ENCODE peak calls at places on chromosomes 5 and 9, in ten cellular contexts. One of them, this sample, is unnamed.

GRCh38 chr5:153883829-153884228 is 154.9 kb downstream of the FAM114A2 start:
- DNase-seq in adrenal gland: no peak
- DNase-seq in body of pancreas: no peak
- DNase-seq in right lobe of liver: no peak
- DNase-seq in esophagus muscularis mucosa: peak; percentile 70
- DNase-seq in stomach: no peak
- DNase-seq in ovary: no peak
- DNase-seq in A549: no peak
- DNase-seq in IMR-90: peak; percentile 73
- DNase-seq in uterus: no peak
- DNase-seq in this sample: no peak

GRCh38 chr5:5623397-5623796 is 200.9 kb downstream of the ICE1 start:
- DNase-seq in ovary: no peak
- DNase-seq in adrenal gland: no peak
- DNase-seq in body of pancreas: no peak
- DNase-seq in right lobe of liver: no peak
- DNase-seq in esophagus muscularis mucosa: peak; percentile 79
- DNase-seq in uterus: no peak
- DNase-seq in A549: no peak
- DNase-seq in IMR-90: no peak
- DNase-seq in stomach: no peak
- DNase-seq in this sample: no peak

GRCh38 chr5:151298465-151298864 is 5.1 kb downstream of the SLC36A3 start:
- DNase-seq in adrenal gland: no peak
- DNase-seq in uterus: no peak
- DNase-seq in ovary: no peak
- DNase-seq in esophagus muscularis mucosa: no peak
- DNase-seq in IMR-90: no peak
- DNase-seq in stomach: no peak
- DNase-seq in body of pancreas: no peak
- DNase-seq in A549: no peak
- DNase-seq in right lobe of liver: no peak
- DNase-seq in this sample: no peak

GRCh38 chr9:18861599-18862546 is 171.1 kb downstream of the SAXO1 start:
- DNase-seq in ovary: peak; percentile 57
- DNase-seq in A549: no peak
- DNase-seq in body of pancreas: peak; percentile 10
- DNase-seq in stomach: no peak
- DNase-seq in IMR-90: peak; percentile 44
- DNase-seq in adrenal gland: peak; percentile 26
- DNase-seq in esophagus muscularis mucosa: no peak
- DNase-seq in uterus: peak; percentile 69
- DNase-seq in right lobe of liver: no peak
- DNase-seq in this sample: no peak

GRCh38 chr5:161094411-161094810 is 242.4 kb upstream of the ATP10B start:
- DNase-seq in body of pancreas: no peak
- DNase-seq in ovary: no peak
- DNase-seq in IMR-90: peak; percentile 3
- DNase-seq in stomach: no peak
- DNase-seq in adrenal gland: no peak
- DNase-seq in uterus: no peak
- DNase-seq in esophagus muscularis mucosa: no peak
- DNase-seq in right lobe of liver: no peak
- DNase-seq in A549: no peak
- DNase-seq in this sample: no peak

GRCh38 chr9:112790231-112790774 is 39.7 kb downstream of the SNX30 start:
- DNase-seq in stomach: no peak
- DNase-seq in esophagus muscularis mucosa: no peak
- DNase-seq in adrenal gland: peak; percentile 27
- DNase-seq in body of pancreas: no peak
- DNase-seq in right lobe of liver: no peak
- DNase-seq in uterus: peak; percentile 28
- DNase-seq in ovary: no peak
- DNase-seq in IMR-90: no peak
- DNase-seq in A549: no peak
- DNase-seq in this sample: no peak

GRCh38 chr9:136327313-136327971 is at the start of gene GPSM1:
- DNase-seq in body of pancreas: peak; percentile 51
- DNase-seq in uterus: peak; percentile 65
- DNase-seq in ovary: peak; percentile 77
- DNase-seq in right lobe of liver: no peak
- DNase-seq in adrenal gland: peak; percentile 60
- DNase-seq in stomach: no peak
- DNase-seq in esophagus muscularis mucosa: no peak
- DNase-seq in IMR-90: peak; percentile 58
- DNase-seq in A549: peak; percentile 52
- DNase-seq in this sample: no peak

GRCh38 chr5:1341863-1342262 is 3.0 kb downstream of the CLPTM1L start:
- DNase-seq in A549: no peak
- DNase-seq in uterus: no peak
- DNase-seq in adrenal gland: no peak
- DNase-seq in ovary: no peak
- DNase-seq in esophagus muscularis mucosa: no peak
- DNase-seq in IMR-90: no peak
- DNase-seq in stomach: no peak
- DNase-seq in right lobe of liver: no peak
- DNase-seq in body of pancreas: no peak
- DNase-seq in this sample: peak; percentile 11

GRCh38 chr5:107539726-107540330 is 130.9 kb downstream of the EFNA5 start:
- DNase-seq in ovary: no peak
- DNase-seq in esophagus muscularis mucosa: no peak
- DNase-seq in right lobe of liver: no peak
- DNase-seq in A549: no peak
- DNase-seq in stomach: no peak
- DNase-seq in uterus: no peak
- DNase-seq in IMR-90: no peak
- DNase-seq in body of pancreas: no peak
- DNase-seq in adrenal gland: no peak
- DNase-seq in this sample: no peak

GRCh38 chr5:10503997-10504761 is 59.7 kb upstream of the ANKRD33B start:
- DNase-seq in IMR-90: peak; percentile 20
- DNase-seq in A549: no peak
- DNase-seq in body of pancreas: peak; percentile 36
- DNase-seq in stomach: no peak
- DNase-seq in right lobe of liver: no peak
- DNase-seq in esophagus muscularis mucosa: no peak
- DNase-seq in adrenal gland: peak; percentile 22
- DNase-seq in ovary: no peak
- DNase-seq in uterus: no peak
- DNase-seq in this sample: no peak

GRCh38 chr9:87567566-87567965 is 69.9 kb downstream of the DAPK1 start:
- DNase-seq in esophagus muscularis mucosa: no peak
- DNase-seq in stomach: no peak
- DNase-seq in ovary: no peak
- DNase-seq in IMR-90: no peak
- DNase-seq in right lobe of liver: no peak
- DNase-seq in A549: no peak
- DNase-seq in body of pancreas: no peak
- DNase-seq in adrenal gland: no peak
- DNase-seq in uterus: no peak
- DNase-seq in this sample: no peak

GRCh38 chr5:7747728-7748127 is 103.2 kb downstream of the CFAP90 start:
- DNase-seq in stomach: peak; percentile 32
- DNase-seq in right lobe of liver: no peak
- DNase-seq in uterus: no peak
- DNase-seq in A549: no peak
- DNase-seq in ovary: no peak
- DNase-seq in IMR-90: no peak
- DNase-seq in body of pancreas: no peak
- DNase-seq in esophagus muscularis mucosa: no peak
- DNase-seq in adrenal gland: no peak
- DNase-seq in this sample: no peak

GRCh38 chr5:125011419-125011818 is 265.0 kb upstream of the ZNF608 start:
- DNase-seq in A549: no peak
- DNase-seq in body of pancreas: no peak
- DNase-seq in adrenal gland: no peak
- DNase-seq in stomach: no peak
- DNase-seq in uterus: no peak
- DNase-seq in IMR-90: no peak
- DNase-seq in ovary: no peak
- DNase-seq in esophagus muscularis mucosa: no peak
- DNase-seq in right lobe of liver: no peak
- DNase-seq in this sample: no peak

GRCh38 chr5:18975624-18976023 is 1012.4 kb downstream of the CDH18 start:
- DNase-seq in esophagus muscularis mucosa: no peak
- DNase-seq in IMR-90: no peak
- DNase-seq in ovary: no peak
- DNase-seq in body of pancreas: no peak
- DNase-seq in right lobe of liver: no peak
- DNase-seq in stomach: no peak
- DNase-seq in A549: no peak
- DNase-seq in uterus: no peak
- DNase-seq in adrenal gland: no peak
- DNase-seq in this sample: no peak

GRCh38 chr5:157581870-157582269 is 6.3 kb upstream of the ADAM19 start:
- DNase-seq in body of pancreas: no peak
- DNase-seq in adrenal gland: no peak
- DNase-seq in stomach: no peak
- DNase-seq in ovary: no peak
- DNase-seq in IMR-90: no peak
- DNase-seq in right lobe of liver: no peak
- DNase-seq in A549: no peak
- DNase-seq in esophagus muscularis mucosa: no peak
- DNase-seq in uterus: no peak
- DNase-seq in this sample: no peak

GRCh38 chr5:43312699-43313034 is 545 bp downstream of the HMGCS1 start:
- DNase-seq in stomach: no peak
- DNase-seq in IMR-90: no peak
- DNase-seq in body of pancreas: no peak
- DNase-seq in uterus: no peak
- DNase-seq in A549: peak; percentile 17
- DNase-seq in ovary: no peak
- DNase-seq in esophagus muscularis mucosa: no peak
- DNase-seq in right lobe of liver: no peak
- DNase-seq in adrenal gland: no peak
- DNase-seq in this sample: no peak

GRCh38 chr9:118059520-118060278 is 355.5 kb downstream of the TLR4 start:
- DNase-seq in stomach: peak; percentile 34
- DNase-seq in adrenal gland: peak; percentile 23
- DNase-seq in esophagus muscularis mucosa: no peak
- DNase-seq in A549: no peak
- DNase-seq in body of pancreas: no peak
- DNase-seq in right lobe of liver: no peak
- DNase-seq in uterus: no peak
- DNase-seq in IMR-90: no peak
- DNase-seq in ovary: no peak
- DNase-seq in this sample: peak; percentile 47

GRCh38 chr9:137900584-137901310 is 23.2 kb downstream of the CACNA1B start:
- DNase-seq in adrenal gland: no peak
- DNase-seq in body of pancreas: no peak
- DNase-seq in uterus: no peak
- DNase-seq in ovary: no peak
- DNase-seq in IMR-90: no peak
- DNase-seq in A549: no peak
- DNase-seq in right lobe of liver: no peak
- DNase-seq in esophagus muscularis mucosa: no peak
- DNase-seq in stomach: no peak
- DNase-seq in this sample: no peak

GRCh38 chr5:61918606-61919005 is 387.4 kb upstream of the KIF2A start:
- DNase-seq in uterus: no peak
- DNase-seq in ovary: no peak
- DNase-seq in stomach: no peak
- DNase-seq in A549: no peak
- DNase-seq in esophagus muscularis mucosa: no peak
- DNase-seq in body of pancreas: peak; percentile 35
- DNase-seq in IMR-90: no peak
- DNase-seq in right lobe of liver: no peak
- DNase-seq in adrenal gland: no peak
- DNase-seq in this sample: no peak

DNA sequence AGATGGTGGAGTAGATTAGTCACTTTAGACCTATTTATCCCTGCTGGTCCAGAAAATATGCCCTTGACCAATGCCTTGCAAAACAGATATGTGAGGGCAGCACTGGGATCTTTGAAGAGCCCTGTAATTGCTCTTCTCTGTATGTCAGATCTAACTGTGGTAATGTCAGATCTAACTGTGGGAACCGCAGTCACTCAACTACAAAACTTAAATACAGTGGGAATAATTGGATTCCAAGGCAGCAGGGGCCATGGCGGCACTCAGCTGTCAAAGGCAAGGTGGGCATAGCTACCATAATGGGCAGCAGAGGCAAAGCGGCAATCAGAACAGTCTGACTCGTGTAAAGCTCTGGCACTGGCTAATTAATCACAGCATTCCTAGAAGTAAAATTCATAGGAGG is 46.2 kb downstream of the MTAP start:
- DNase-seq in A549: no peak
- DNase-seq in ovary: no peak
- DNase-seq in uterus: no peak
- DNase-seq in stomach: no peak
- DNase-seq in body of pancreas: no peak
- DNase-seq in IMR-90: no peak
- DNase-seq in esophagus muscularis mucosa: no peak
- DNase-seq in adrenal gland: no peak
- DNase-seq in right lobe of liver: no peak
- DNase-seq in this sample: no peak
- TF ChIP-seq POLR2A in A549: no peak
- TF ChIP-seq POLR2A in ovary: no peak
- TF ChIP-seq POLR2A in uterus: no peak
- TF ChIP-seq POLR2A in stomach: no peak
- TF ChIP-seq POLR2A in body of pancreas: no peak
- TF ChIP-seq POLR2A in IMR-90: no peak
- TF ChIP-seq POLR2A in esophagus muscularis mucosa: no peak
- TF ChIP-seq POLR2A in adrenal gland: no peak
- TF ChIP-seq POLR2A in right lobe of liver: no peak
- TF ChIP-seq POLR2A in this sample: no peak

GRCh38 chr5:91311168-91311696 is 71.9 kb downstream of the ARRDC3 start:
- DNase-seq in ovary: no peak
- DNase-seq in body of pancreas: no peak
- DNase-seq in stomach: no peak
- DNase-seq in IMR-90: no peak
- DNase-seq in esophagus muscularis mucosa: no peak
- DNase-seq in adrenal gland: no peak
- DNase-seq in right lobe of liver: peak; percentile 40
- DNase-seq in uterus: no peak
- DNase-seq in A549: no peak
- DNase-seq in this sample: no peak
- H3K4me3 ChIP-seq in ovary: no peak overlapping the region
- H3K4me3 ChIP-seq in body of pancreas: no peak overlapping the region
- H3K4me3 ChIP-seq in stomach: no peak overlapping the region
- H3K4me3 ChIP-seq in IMR-90: no peak overlapping the region
- H3K4me3 ChIP-seq in esophagus muscularis mucosa: no peak overlapping the region
- H3K4me3 ChIP-seq in adrenal gland: no peak overlapping the region
- H3K4me3 ChIP-seq in right lobe of liver: no peak overlapping the region
- H3K4me3 ChIP-seq in uterus: no peak overlapping the region
- H3K4me3 ChIP-seq in A549: peak overlapping the region; percentile 16
- H3K4me3 ChIP-seq in this sample: no peak overlapping the region

GRCh38 chr5:136018814-136019777 is 9.7 kb upstream of the TGFBI start:
- DNase-seq in stomach: no peak
- DNase-seq in adrenal gland: peak; percentile 49
- DNase-seq in uterus: peak; percentile 62
- DNase-seq in esophagus muscularis mucosa: no peak
- DNase-seq in IMR-90: peak; percentile 99
- DNase-seq in right lobe of liver: peak; percentile 89
- DNase-seq in A549: no peak
- DNase-seq in body of pancreas: no peak
- DNase-seq in ovary: no peak
- DNase-seq in this sample: no peak
- H3K4me1 ChIP-seq in stomach: peaks cover 15% of the 10 kb centered on the region
- H3K4me1 ChIP-seq in adrenal gland: peaks cover 30% of the 10 kb centered on the region
- H3K4me1 ChIP-seq in uterus: peaks cover 13% of the 10 kb centered on the region
- H3K4me1 ChIP-seq in esophagus muscularis mucosa: peaks cover 77% of the 10 kb centered on the region
- H3K4me1 ChIP-seq in IMR-90: peaks cover 52% of the 10 kb centered on the region
- H3K4me1 ChIP-seq in right lobe of liver: peaks cover 33% of the 10 kb centered on the region
- H3K4me1 ChIP-seq in A549: peaks cover 71% of the 10 kb centered on the region
- H3K4me1 ChIP-seq in body of pancreas: peaks cover 5% of the 10 kb centered on the region
- H3K4me1 ChIP-seq in ovary: peaks cover 8% of the 10 kb centered on the region
- H3K4me1 ChIP-seq in this sample: no peaks in the 10 kb centered on the region

GRCh38 chr9:83979812-83980394 is at the start of gene HNRNPK:
- DNase-seq in ovary: peak; percentile 100
- DNase-seq in stomach: peak; percentile 100
- DNase-seq in uterus: peak; percentile 99
- DNase-seq in body of pancreas: peak; percentile 99
- DNase-seq in right lobe of liver: peak; percentile 100
- DNase-seq in A549: peak; percentile 98
- DNase-seq in IMR-90: peak; percentile 98
- DNase-seq in esophagus muscularis mucosa: peak; percentile 99
- DNase-seq in adrenal gland: peak; percentile 100
- DNase-seq in this sample: peak; percentile 100
- TF ChIP-seq POLR2A in ovary: peak; percentile 4
- TF ChIP-seq POLR2A in stomach: no peak
- TF ChIP-seq POLR2A in uterus: no peak
- TF ChIP-seq POLR2A in body of pancreas: no peak
- TF ChIP-seq POLR2A in right lobe of liver: no peak
- TF ChIP-seq POLR2A in A549: no peak
- TF ChIP-seq POLR2A in IMR-90: peak; percentile 85
- TF ChIP-seq POLR2A in esophagus muscularis mucosa: no peak
- TF ChIP-seq POLR2A in adrenal gland: no peak
- TF ChIP-seq POLR2A in this sample: no peak

This sample was measured in Peyer's patch.